ENCODE peak calls at places on chromosomes 7 and 10, in ten cellular contexts. One of them, this sample, is unnamed.

GRCh38 chr7:36175872-36176271 is 22.8 kb downstream of the EEPD1 start:
- DNase-seq in lower lobe of right lung: peak
- DNase-seq in psoas muscle: peak
- DNase-seq in kidney: peak
- DNase-seq in esophagus squamous epithelium: no peak
- DNase-seq in left ventricle myocardium inferior: peak
- DNase-seq in fibroblast of pulmonary artery: no peak
- DNase-seq in OCI-LY7: no peak
- DNase-seq in GM12865: no peak
- DNase-seq in dorsolateral prefrontal cortex: no peak
- DNase-seq in this sample: no peak

GRCh38 chr7:99267530-99268360 is 4.9 kb upstream of the MYH16 start:
- DNase-seq in fibroblast of pulmonary artery: peak
- DNase-seq in kidney: no peak
- DNase-seq in left ventricle myocardium inferior: no peak
- DNase-seq in esophagus squamous epithelium: no peak
- DNase-seq in lower lobe of right lung: no peak
- DNase-seq in GM12865: no peak
- DNase-seq in OCI-LY7: no peak
- DNase-seq in dorsolateral prefrontal cortex: peak
- DNase-seq in psoas muscle: no peak
- DNase-seq in this sample: no peak

GRCh38 chr10:28948045-28948444 is 270.7 kb downstream of the BAMBI start:
- DNase-seq in fibroblast of pulmonary artery: no peak
- DNase-seq in kidney: no peak
- DNase-seq in left ventricle myocardium inferior: no peak
- DNase-seq in esophagus squamous epithelium: no peak
- DNase-seq in dorsolateral prefrontal cortex: no peak
- DNase-seq in OCI-LY7: no peak
- DNase-seq in lower lobe of right lung: no peak
- DNase-seq in GM12865: no peak
- DNase-seq in psoas muscle: no peak
- DNase-seq in this sample: no peak

GRCh38 chr10:71088054-71088453 is 124.3 kb upstream of the UNC5B start:
- DNase-seq in lower lobe of right lung: no peak
- DNase-seq in dorsolateral prefrontal cortex: peak
- DNase-seq in fibroblast of pulmonary artery: peak
- DNase-seq in psoas muscle: no peak
- DNase-seq in OCI-LY7: no peak
- DNase-seq in left ventricle myocardium inferior: no peak
- DNase-seq in kidney: no peak
- DNase-seq in esophagus squamous epithelium: no peak
- DNase-seq in GM12865: no peak
- DNase-seq in this sample: no peak

GRCh38 chr10:96830511-96831199 is 1.4 kb upstream of the LCOR start:
- DNase-seq in fibroblast of pulmonary artery: peak
- DNase-seq in left ventricle myocardium inferior: peak
- DNase-seq in esophagus squamous epithelium: no peak
- DNase-seq in GM12865: peak
- DNase-seq in OCI-LY7: peak
- DNase-seq in kidney: no peak
- DNase-seq in lower lobe of right lung: no peak
- DNase-seq in dorsolateral prefrontal cortex: peak
- DNase-seq in psoas muscle: peak
- DNase-seq in this sample: peak

GRCh38 chr10:17041626-17042520 is 87.7 kb downstream of the CUBN start:
- DNase-seq in dorsolateral prefrontal cortex: no peak
- DNase-seq in fibroblast of pulmonary artery: no peak
- DNase-seq in kidney: no peak
- DNase-seq in lower lobe of right lung: no peak
- DNase-seq in psoas muscle: no peak
- DNase-seq in OCI-LY7: no peak
- DNase-seq in left ventricle myocardium inferior: no peak
- DNase-seq in esophagus squamous epithelium: no peak
- DNase-seq in GM12865: no peak
- DNase-seq in this sample: no peak

GRCh38 chr7:71768470-71768869 is 636.5 kb downstream of the GALNT17 start:
- DNase-seq in OCI-LY7: no peak
- DNase-seq in dorsolateral prefrontal cortex: no peak
- DNase-seq in kidney: no peak
- DNase-seq in fibroblast of pulmonary artery: no peak
- DNase-seq in GM12865: no peak
- DNase-seq in left ventricle myocardium inferior: no peak
- DNase-seq in lower lobe of right lung: no peak
- DNase-seq in psoas muscle: no peak
- DNase-seq in esophagus squamous epithelium: no peak
- DNase-seq in this sample: no peak

GRCh38 chr10:119222966-119223386 is 15.6 kb downstream of the GRK5 start:
- DNase-seq in esophagus squamous epithelium: no peak
- DNase-seq in lower lobe of right lung: no peak
- DNase-seq in psoas muscle: no peak
- DNase-seq in GM12865: no peak
- DNase-seq in dorsolateral prefrontal cortex: no peak
- DNase-seq in fibroblast of pulmonary artery: no peak
- DNase-seq in kidney: no peak
- DNase-seq in left ventricle myocardium inferior: no peak
- DNase-seq in OCI-LY7: no peak
- DNase-seq in this sample: no peak

DNA sequence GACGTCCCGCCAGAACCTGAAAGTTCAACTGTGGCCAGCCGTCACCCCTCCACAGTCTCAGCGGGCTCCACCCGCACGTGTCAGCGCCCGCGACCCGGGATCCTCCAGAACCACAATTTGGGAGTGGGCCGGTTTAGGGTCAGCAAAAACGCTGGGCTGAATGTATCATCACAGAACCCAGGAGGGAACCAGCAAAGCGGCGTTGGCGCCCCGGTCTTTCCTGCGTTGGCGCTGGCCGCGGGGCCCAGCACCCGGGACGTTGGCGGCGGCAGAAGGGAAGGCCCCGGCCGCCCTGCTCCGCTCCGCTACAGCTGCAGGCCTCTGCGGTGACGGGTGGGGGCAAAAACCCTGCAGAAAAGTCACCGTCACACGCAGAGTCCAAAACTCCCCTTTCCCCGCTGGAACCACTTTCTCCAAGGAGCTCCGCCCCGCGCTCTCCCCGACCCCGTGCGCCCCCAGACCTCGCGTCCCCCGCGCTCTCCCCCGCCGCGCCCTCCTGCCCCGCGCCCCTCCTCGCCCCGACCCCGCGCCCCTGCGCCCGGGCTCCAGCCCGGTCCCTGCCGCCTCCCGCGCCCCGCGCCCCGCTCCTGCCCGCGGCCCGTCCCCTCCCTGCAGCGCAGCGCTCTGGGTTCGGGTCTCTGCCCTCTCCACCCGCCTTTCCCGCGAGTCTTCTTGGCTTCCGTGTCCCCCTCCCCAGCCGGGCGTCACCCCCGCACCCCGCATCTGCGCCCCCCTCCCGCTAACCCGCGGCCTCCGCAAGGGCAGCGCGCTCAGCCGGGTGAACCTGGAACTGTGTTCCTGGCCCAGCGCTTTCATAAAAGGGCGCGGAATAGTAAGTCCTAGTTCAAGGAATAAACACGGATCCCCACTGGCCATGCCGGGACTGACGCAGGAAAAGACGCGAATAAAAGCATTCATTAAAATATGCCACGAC is 24.0 kb upstream of the RNF32 start:
- DNase-seq in GM12865: no peak
- DNase-seq in fibroblast of pulmonary artery: no peak
- DNase-seq in OCI-LY7: no peak
- DNase-seq in dorsolateral prefrontal cortex: no peak
- DNase-seq in left ventricle myocardium inferior: no peak
- DNase-seq in psoas muscle: no peak
- DNase-seq in esophagus squamous epithelium: no peak
- DNase-seq in lower lobe of right lung: no peak
- DNase-seq in kidney: peak
- DNase-seq in this sample: no peak
- TF ChIP-seq CTCF in GM12865: no peak
- TF ChIP-seq CTCF in fibroblast of pulmonary artery: no peak
- TF ChIP-seq CTCF in OCI-LY7: no peak
- TF ChIP-seq CTCF in dorsolateral prefrontal cortex: no peak
- TF ChIP-seq CTCF in left ventricle myocardium inferior: no peak
- TF ChIP-seq CTCF in psoas muscle: no peak
- TF ChIP-seq CTCF in esophagus squamous epithelium: no peak
- TF ChIP-seq CTCF in lower lobe of right lung: no peak
- TF ChIP-seq CTCF in kidney: no peak
- TF ChIP-seq CTCF in this sample: no peak

DNA sequence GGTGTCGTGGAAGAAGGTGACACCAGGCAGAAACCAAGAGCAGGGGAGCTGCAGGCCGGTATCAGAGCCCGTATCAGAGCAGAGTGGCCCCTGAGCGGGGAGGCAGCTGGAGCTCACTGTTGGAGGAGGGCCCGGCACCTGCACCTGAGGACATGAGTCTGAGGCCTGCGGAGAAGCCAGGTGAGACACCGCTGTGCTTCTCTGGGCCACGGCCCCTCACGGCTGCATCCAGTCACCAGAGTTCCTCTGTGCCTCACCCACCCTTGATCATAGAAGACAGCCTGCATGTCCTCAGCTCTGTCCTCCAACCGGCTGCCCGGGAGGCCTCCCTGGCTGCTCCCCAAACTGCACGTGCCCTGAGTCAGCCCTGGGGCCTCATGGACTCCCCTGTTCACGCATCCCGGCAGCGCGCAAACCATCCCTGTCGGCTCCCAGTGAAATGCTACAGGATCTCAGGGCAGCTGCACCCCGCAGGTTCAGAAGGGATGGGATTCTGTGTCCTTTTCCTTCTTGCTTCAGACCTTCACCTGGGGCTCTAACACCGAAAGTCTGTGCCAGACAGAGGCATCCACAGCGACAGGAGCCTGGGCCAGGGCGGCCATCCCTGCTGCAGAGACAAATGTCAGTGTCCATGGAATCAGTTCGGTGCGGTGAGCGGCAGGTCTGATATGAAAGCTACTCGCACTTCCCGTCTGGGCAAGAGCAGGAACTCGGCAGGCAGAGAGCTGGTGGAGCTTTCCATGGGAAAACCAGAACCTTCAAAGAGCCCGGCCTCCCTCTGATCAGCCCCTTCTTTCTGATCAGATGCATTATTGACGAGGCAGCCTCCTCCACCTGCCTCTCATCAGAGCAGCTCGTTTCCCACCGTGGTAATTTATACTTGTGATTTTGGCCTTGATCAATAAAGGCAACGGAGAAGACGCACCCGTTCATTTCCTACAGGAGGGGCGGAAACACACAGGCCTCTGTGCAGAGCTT is 111.8 kb upstream of the FAM20C start:
- DNase-seq in kidney: no peak
- DNase-seq in psoas muscle: no peak
- DNase-seq in GM12865: no peak
- DNase-seq in fibroblast of pulmonary artery: no peak
- DNase-seq in dorsolateral prefrontal cortex: peak
- DNase-seq in left ventricle myocardium inferior: no peak
- DNase-seq in OCI-LY7: no peak
- DNase-seq in esophagus squamous epithelium: no peak
- DNase-seq in lower lobe of right lung: no peak
- DNase-seq in this sample: no peak
- H3K4me3 ChIP-seq in kidney: no peak
- H3K4me3 ChIP-seq in psoas muscle: no peak
- H3K4me3 ChIP-seq in GM12865: no peak
- H3K4me3 ChIP-seq in fibroblast of pulmonary artery: no peak
- H3K4me3 ChIP-seq in dorsolateral prefrontal cortex: no peak
- H3K4me3 ChIP-seq in left ventricle myocardium inferior: no peak
- H3K4me3 ChIP-seq in OCI-LY7: no peak
- H3K4me3 ChIP-seq in esophagus squamous epithelium: no peak
- H3K4me3 ChIP-seq in lower lobe of right lung: no peak
- H3K4me3 ChIP-seq in this sample: no peak

GRCh38 chr10:111204880-111205279 is 128.1 kb downstream of the ADRA2A start:
- DNase-seq in kidney: no peak
- DNase-seq in lower lobe of right lung: no peak
- DNase-seq in GM12865: no peak
- DNase-seq in OCI-LY7: no peak
- DNase-seq in left ventricle myocardium inferior: no peak
- DNase-seq in fibroblast of pulmonary artery: no peak
- DNase-seq in dorsolateral prefrontal cortex: no peak
- DNase-seq in esophagus squamous epithelium: no peak
- DNase-seq in psoas muscle: no peak
- DNase-seq in this sample: no peak

GRCh38 chr10:111199587-111199986 is 122.8 kb downstream of the ADRA2A start:
- DNase-seq in lower lobe of right lung: no peak
- DNase-seq in psoas muscle: no peak
- DNase-seq in left ventricle myocardium inferior: no peak
- DNase-seq in GM12865: no peak
- DNase-seq in dorsolateral prefrontal cortex: no peak
- DNase-seq in esophagus squamous epithelium: no peak
- DNase-seq in fibroblast of pulmonary artery: no peak
- DNase-seq in kidney: no peak
- DNase-seq in OCI-LY7: no peak
- DNase-seq in this sample: no peak

GRCh38 chr10:111206521-111206920 is 129.7 kb downstream of the ADRA2A start:
- DNase-seq in lower lobe of right lung: no peak
- DNase-seq in fibroblast of pulmonary artery: no peak
- DNase-seq in psoas muscle: no peak
- DNase-seq in kidney: no peak
- DNase-seq in GM12865: no peak
- DNase-seq in OCI-LY7: no peak
- DNase-seq in dorsolateral prefrontal cortex: no peak
- DNase-seq in esophagus squamous epithelium: no peak
- DNase-seq in left ventricle myocardium inferior: no peak
- DNase-seq in this sample: no peak

GRCh38 chr10:111203615-111204014 is 126.8 kb downstream of the ADRA2A start:
- DNase-seq in dorsolateral prefrontal cortex: no peak
- DNase-seq in kidney: peak
- DNase-seq in OCI-LY7: no peak
- DNase-seq in psoas muscle: peak
- DNase-seq in lower lobe of right lung: no peak
- DNase-seq in fibroblast of pulmonary artery: no peak
- DNase-seq in esophagus squamous epithelium: no peak
- DNase-seq in left ventricle myocardium inferior: peak
- DNase-seq in GM12865: no peak
- DNase-seq in this sample: no peak

GRCh38 chr10:111200505-111201186 is 123.8 kb downstream of the ADRA2A start:
- DNase-seq in left ventricle myocardium inferior: no peak
- DNase-seq in lower lobe of right lung: no peak
- DNase-seq in kidney: no peak
- DNase-seq in fibroblast of pulmonary artery: no peak
- DNase-seq in psoas muscle: no peak
- DNase-seq in dorsolateral prefrontal cortex: no peak
- DNase-seq in esophagus squamous epithelium: no peak
- DNase-seq in OCI-LY7: no peak
- DNase-seq in GM12865: no peak
- DNase-seq in this sample: no peak
- TF ChIP-seq CTCF in left ventricle myocardium inferior: no peak
- TF ChIP-seq CTCF in lower lobe of right lung: no peak
- TF ChIP-seq CTCF in kidney: no peak
- TF ChIP-seq CTCF in fibroblast of pulmonary artery: no peak
- TF ChIP-seq CTCF in psoas muscle: no peak
- TF ChIP-seq CTCF in dorsolateral prefrontal cortex: no peak
- TF ChIP-seq CTCF in esophagus squamous epithelium: no peak
- TF ChIP-seq CTCF in OCI-LY7: no peak
- TF ChIP-seq CTCF in GM12865: no peak
- TF ChIP-seq CTCF in this sample: no peak

DNA sequence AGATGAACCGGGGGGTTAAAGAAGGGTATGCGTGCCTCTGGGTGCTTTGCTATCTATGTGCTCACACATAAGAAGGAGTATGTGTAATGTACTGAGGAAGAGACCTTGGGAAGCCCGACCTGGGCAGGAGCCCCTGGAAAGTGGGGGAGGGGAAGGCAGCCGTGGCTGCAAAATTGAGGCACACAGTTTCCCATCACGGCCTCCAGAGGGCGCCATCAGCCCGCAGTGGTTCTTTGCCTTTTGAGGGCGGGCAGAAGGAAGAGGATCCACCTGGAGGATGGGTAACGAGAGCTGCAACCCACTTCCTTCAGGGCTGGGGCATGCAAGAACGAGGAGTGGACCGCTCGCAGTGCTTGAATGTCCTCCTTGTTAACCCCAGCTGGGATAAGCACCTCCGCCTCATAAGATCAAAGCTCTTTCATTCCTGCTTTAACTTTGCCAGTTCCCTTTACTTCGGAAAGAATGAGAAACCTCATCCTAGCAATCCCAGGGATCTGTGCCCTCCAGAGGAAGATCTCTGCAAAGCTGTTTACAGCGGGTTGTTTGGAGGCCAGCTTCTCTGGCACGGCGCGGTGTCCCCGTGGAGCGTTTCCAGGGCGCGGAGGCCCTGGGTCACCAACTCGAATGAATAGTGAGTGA is 77.9 kb downstream of the PCGF5 start:
- DNase-seq in OCI-LY7: peak
- DNase-seq in fibroblast of pulmonary artery: peak
- DNase-seq in dorsolateral prefrontal cortex: peak
- DNase-seq in left ventricle myocardium inferior: peak
- DNase-seq in lower lobe of right lung: peak
- DNase-seq in GM12865: peak
- DNase-seq in psoas muscle: peak
- DNase-seq in esophagus squamous epithelium: no peak
- DNase-seq in kidney: peak
- DNase-seq in this sample: peak
- H3K4me3 ChIP-seq in OCI-LY7: no peak
- H3K4me3 ChIP-seq in fibroblast of pulmonary artery: peak
- H3K4me3 ChIP-seq in dorsolateral prefrontal cortex: peak
- H3K4me3 ChIP-seq in left ventricle myocardium inferior: peak
- H3K4me3 ChIP-seq in lower lobe of right lung: peak
- H3K4me3 ChIP-seq in GM12865: peak
- H3K4me3 ChIP-seq in psoas muscle: peak
- H3K4me3 ChIP-seq in esophagus squamous epithelium: peak
- H3K4me3 ChIP-seq in kidney: peak
- H3K4me3 ChIP-seq in this sample: peak